ENCODE peak calls at places on chromosomes 1 and 21, in nine cellular contexts. K is right lobe of liver, F is AG04449, S is A549, O is MCF 10A, N is Calu3, R is GM12865, H is mesothelial cell of epicardium, U is thoracic aorta. J is an unnamed sample.

GRCh38 chr1:86377341-86377740 is 18.8 kb downstream of the ODF2L start:
- DNase-seq in K (no peak), F (no peak), S (no peak), O (no peak), N (no peak), R (peak; percentile 5), H (no peak), U (no peak), J (no peak)

GRCh38 chr1:117565745-117566455 is 39.9 kb upstream of the TENT5C start:
- DNase-seq in K (no peak), F (no peak), S (no peak), O (no peak), N (no peak), R (no peak), H (peak; percentile 36), U (no peak), J (no peak)

GRCh38 chr1:202439308-202439707 is 90.8 kb downstream of the PPP1R12B start:
- DNase-seq in K (no peak), F (no peak), S (no peak), O (no peak), N (no peak), R (no peak), H (no peak), U (no peak), J (no peak)

GRCh38 chr1:185050823-185051451 is 5.6 kb downstream of the RNF2 start:
- DNase-seq in K (no peak), F (no peak), S (no peak), O (no peak), N (no peak), R (no peak), H (no peak), U (no peak), J (no peak)

GRCh38 chr21:27202301-27202700 is 235.4 kb upstream of the ADAMTS5 start:
- DNase-seq in K (no peak), F (no peak), S (no peak), O (no peak), N (no peak), R (no peak), H (no peak), U (no peak), J (no peak)

GRCh38 chr1:2275796-2276536 is 47.8 kb downstream of the SKI start:
- DNase-seq in K (no peak), F (no peak), S (no peak), O (no peak), N (no peak), R (no peak), H (no peak), U (no peak), J (no peak)

GRCh38 chr1:1085911-1086841 is 12.1 kb upstream of the RNF223 start:
- DNase-seq in K (no peak), F (no peak), S (no peak), O (no peak), N (no peak), R (no peak), H (no peak), U (no peak), J (peak; percentile 66)

GRCh38 chr1:102858695-102859094 is 249.6 kb downstream of the COL11A1 start:
- DNase-seq in K (no peak), F (no peak), S (no peak), O (no peak), N (no peak), R (no peak), H (no peak), U (no peak), J (no peak)

GRCh38 chr1:162292422-162292849 is 84.2 kb downstream of the SPATA46 start:
- DNase-seq in K (no peak), F (no peak), S (no peak), O (peak; percentile 13), N (no peak), R (no peak), H (no peak), U (no peak), J (no peak)

DNA sequence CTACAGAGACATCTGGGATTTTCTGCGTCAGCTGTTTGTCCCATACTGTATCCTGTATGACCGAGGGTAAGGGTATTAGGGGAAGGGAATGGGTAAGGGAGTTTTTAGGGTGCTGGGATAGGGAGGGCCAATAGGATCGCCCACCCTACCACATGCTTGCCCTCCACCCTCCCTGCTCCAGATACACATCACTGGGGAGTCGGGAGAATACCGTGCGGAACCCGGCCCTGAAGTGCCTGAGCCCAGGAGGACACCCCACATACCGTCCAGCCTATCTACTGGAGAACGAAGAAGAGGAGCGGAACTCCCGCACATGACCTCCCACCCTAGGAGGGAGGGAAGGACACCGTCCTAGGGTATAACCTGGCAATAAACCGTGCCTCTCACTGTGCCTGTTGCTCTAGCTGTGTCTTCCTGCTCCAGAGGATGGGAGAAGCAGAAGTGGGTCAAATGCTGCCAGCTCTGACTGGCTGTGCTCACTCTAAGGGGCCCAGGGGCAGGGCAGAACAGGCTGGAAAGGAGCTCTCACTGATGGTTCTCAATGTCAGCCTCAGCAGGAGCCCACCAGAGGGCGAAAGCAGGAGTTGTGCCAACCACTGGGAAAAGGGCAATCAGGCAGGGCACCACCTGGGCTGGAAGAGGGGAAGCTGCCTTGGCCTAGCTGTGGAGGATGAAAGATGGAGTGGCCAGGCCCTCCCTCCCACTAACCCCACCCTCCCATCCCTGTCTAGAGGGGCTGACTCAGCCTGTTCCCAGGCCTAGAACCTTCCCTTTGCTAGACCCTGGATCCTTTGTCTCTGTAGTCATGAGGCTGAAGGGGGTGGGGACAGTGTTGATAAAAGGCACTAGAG is 440 bp upstream of the LENEP start:
- DNase-seq in K (no peak), F (no peak), S (no peak), O (no peak), N (peak; percentile 56), R (no peak), H (no peak), U (no peak), J (no peak)
- TF ChIP-seq CTCF in K (no peak), F (peak; percentile 40), S (peak; percentile 29), O (no peak), N (no peak), R (no peak), H (no peak), U (no peak), J (no peak)

GRCh38 chr21:44696572-44696971 is 400 bp upstream of the KRTAP10-12 start:
- DNase-seq in K (no peak), F (no peak), S (no peak), O (no peak), N (no peak), R (no peak), H (peak; percentile 10), U (no peak), J (no peak)
- TF ChIP-seq CTCF in K (no peak), F (no peak), S (no peak), O (no peak), N (no peak), R (no peak), H (no peak), U (no peak), J (no peak)

DNA sequence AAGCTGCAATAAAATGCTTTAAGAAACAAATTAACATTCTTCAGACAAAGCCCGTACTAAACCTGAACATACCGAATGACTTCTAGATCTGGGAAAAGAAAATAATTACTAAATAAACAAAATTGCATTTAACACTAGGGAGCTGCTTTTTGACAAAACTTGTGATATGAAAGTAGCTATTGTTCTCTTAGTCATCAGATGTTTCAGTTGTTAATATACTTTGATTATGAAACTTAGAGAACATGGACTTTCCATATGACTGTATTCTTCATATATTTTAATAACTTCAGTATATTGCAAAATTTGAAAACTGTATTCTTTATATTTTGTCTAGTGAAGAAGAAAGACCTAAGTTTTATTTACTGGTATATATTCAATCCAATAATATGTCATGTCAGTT is 1262.1 kb downstream of the NCAM2 start:
- DNase-seq in K (no peak), F (no peak), S (no peak), O (no peak), N (no peak), R (no peak), H (no peak), U (no peak), J (no peak)
- TF ChIP-seq CTCF in K (no peak), F (no peak), S (no peak), O (no peak), N (no peak), R (no peak), H (no peak), U (no peak), J (no peak)

GRCh38 chr1:150405660-150406059 is 41.7 kb downstream of the RPRD2 start:
- DNase-seq in K (no peak), F (no peak), S (no peak), O (no peak), N (no peak), R (no peak), H (no peak), U (no peak), J (no peak)
- TF ChIP-seq CTCF in K (no peak), F (no peak), S (no peak), O (no peak), N (no peak), R (no peak), H (no peak), U (no peak), J (no peak)

DNA sequence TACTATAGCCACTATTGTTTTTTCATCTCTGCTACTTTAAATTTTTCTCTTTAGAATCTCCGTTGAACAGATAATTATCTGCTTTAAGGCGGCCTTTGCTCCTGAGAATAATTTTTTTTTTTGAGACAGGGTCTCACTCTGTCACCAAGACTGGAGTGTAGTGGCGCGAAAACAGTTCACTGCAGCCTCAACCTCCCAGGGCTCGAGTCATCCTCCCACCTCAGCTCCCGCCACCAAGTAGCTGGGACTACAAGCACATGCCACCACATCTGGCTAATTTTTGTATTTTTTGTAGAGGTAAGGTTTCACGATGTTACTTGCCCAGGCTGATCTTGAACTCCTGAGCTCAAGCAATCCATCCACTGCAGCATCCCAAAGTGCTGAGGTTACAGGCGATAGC is 28.6 kb downstream of the TRIT1 start:
- DNase-seq in K (no peak), F (no peak), S (no peak), O (no peak), N (no peak), R (no peak), H (no peak), U (no peak), J (no peak)
- TF ChIP-seq CTCF in K (no peak), F (no peak), S (no peak), O (no peak), N (no peak), R (no peak), H (no peak), U (no peak), J (no peak)

GRCh38 chr1:7437608-7438395 is 333.3 kb upstream of the VAMP3 start:
- DNase-seq in K (no peak), F (no peak), S (no peak), O (no peak), N (no peak), R (no peak), H (no peak), U (no peak), J (no peak)
- TF ChIP-seq CTCF in K (no peak), F (no peak), S (no peak), O (no peak), N (no peak), R (no peak), H (no peak), U (no peak), J (no peak)

GRCh38 chr1:36625959-36626337 is 143.2 kb upstream of the CSF3R start:
- DNase-seq in K (no peak), F (no peak), S (no peak), O (no peak), N (no peak), R (no peak), H (no peak), U (no peak), J (no peak)
- TF ChIP-seq CTCF in K (no peak), F (no peak), S (no peak), O (no peak), N (no peak), R (no peak), H (no peak), U (no peak), J (no peak)

J was measured in type B pancreatic cell.